ENCODE peak calls at places on chromosomes 1 and 21, in six cellular contexts. H, F, A, L, B and X are unnamed samples.
A peak's percentile ranks its signal among the peaks of the same experiment; 100 is the strongest.

GRCh38 chr1:125119024-125119441 is 3934.3 kb downstream of the SRGAP2C start:
- DNase-seq in H (no peak), F (no peak), A (no peak), L (no peak), B (no peak), X (no peak)

GRCh38 chr1:66446261-66447001 is 87.5 kb upstream of the SGIP1 start:
- DNase-seq in H (peak; percentile 25), F (peak; percentile 72), A (peak; percentile 63), L (peak; percentile 70), B (peak; percentile 80), X (peak; percentile 93)

GRCh38 chr1:72182859-72183258 is 99.5 kb downstream of the NEGR1 start:
- DNase-seq in H (no peak), F (no peak), A (no peak), L (no peak), B (no peak), X (no peak)

GRCh38 chr21:37557261-37557950 is 190.8 kb downstream of the DYRK1A start:
- DNase-seq in H (no peak), F (no peak), A (peak; percentile 91), L (peak; percentile 19), B (no peak), X (peak; percentile 45)

GRCh38 chr21:44789880-44790279 is 11.7 kb downstream of the UBE2G2 start:
- DNase-seq in H (no peak), F (no peak), A (no peak), L (no peak), B (peak; percentile 62), X (peak; percentile 59)

GRCh38 chr21:40054403-40054802 is 187.2 kb downstream of the PCP4 start:
- DNase-seq in H (no peak), F (no peak), A (no peak), L (no peak), B (no peak), X (no peak)

GRCh38 chr1:64248065-64248464 is 44.6 kb downstream of the UBE2U start:
- DNase-seq in H (no peak), F (no peak), A (no peak), L (peak; percentile 59), B (no peak), X (no peak)

GRCh38 chr1:85121744-85122143 is 73.4 kb upstream of the MCOLN3 start:
- DNase-seq in H (no peak), F (no peak), A (no peak), L (no peak), B (peak; percentile 72), X (no peak)

GRCh38 chr1:33653226-33653625 is 180.8 kb downstream of the ZSCAN20 start:
- DNase-seq in H (no peak), F (no peak), A (no peak), L (no peak), B (no peak), X (no peak)

GRCh38 chr1:32810358-32810757 is 6.8 kb downstream of the YARS1 start:
- DNase-seq in H (no peak), F (no peak), A (no peak), L (peak; percentile 73), B (no peak), X (no peak)

GRCh38 chr1:54823670-54824069 is 22.5 kb upstream of the TTC22 start:
- DNase-seq in H (no peak), F (no peak), A (no peak), L (no peak), B (no peak), X (no peak)

GRCh38 chr1:213032651-213033050 is 17.0 kb upstream of the ANGEL2 start:
- DNase-seq in H (no peak), F (no peak), A (no peak), L (no peak), B (no peak), X (no peak)

GRCh38 chr1:233328661-233329498 is 1.4 kb downstream of the MAP3K21 start:
- DNase-seq in H (no peak), F (no peak), A (no peak), L (peak; percentile 35), B (peak; percentile 2), X (no peak)

GRCh38 chr1:27934818-27935549 is at the start of gene SMPDL3B:
- DNase-seq in H (peak; percentile 60), F (peak; percentile 29), A (no peak), L (peak; percentile 94), B (peak; percentile 19), X (no peak)

GRCh38 chr1:87058343-87058649 is 143.9 kb downstream of the HS2ST1 start:
- DNase-seq in H (no peak), F (no peak), A (no peak), L (no peak), B (peak; percentile 57), X (no peak)
- H3K4me2 ChIP-seq in H (no peak overlapping the region), F (no peak overlapping the region), A (peak overlapping the region; percentile 84), L (no peak overlapping the region), B (peak overlapping the region; percentile 70), X (peak overlapping the region; percentile 73)

DNA sequence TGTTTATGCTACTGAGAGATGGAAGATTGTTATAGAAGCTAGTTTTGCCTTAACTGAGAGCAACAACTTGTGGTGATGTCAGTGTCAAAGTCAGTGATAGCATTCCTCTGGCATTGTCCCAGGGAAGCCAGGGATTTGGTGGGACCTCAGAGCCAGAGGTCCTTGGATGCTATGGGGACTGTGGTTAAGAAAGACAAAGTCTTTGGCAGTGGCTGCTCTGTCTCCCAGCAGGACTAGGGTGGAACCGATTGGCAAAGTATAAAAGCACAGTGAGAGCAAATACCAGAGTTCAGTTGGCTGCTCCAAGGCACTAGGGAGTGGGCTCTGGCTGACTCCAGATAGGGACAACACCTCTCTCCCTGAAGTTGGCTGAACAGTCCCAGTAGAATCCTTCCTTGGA is 104.8 kb downstream of the GDAP2 start:
- DNase-seq in H (no peak), F (no peak), A (no peak), L (no peak), B (no peak), X (no peak)
- H3K4me2 ChIP-seq in H (no peak overlapping the region), F (no peak overlapping the region), A (no peak overlapping the region), L (no peak overlapping the region), B (no peak overlapping the region), X (no peak overlapping the region)

DNA sequence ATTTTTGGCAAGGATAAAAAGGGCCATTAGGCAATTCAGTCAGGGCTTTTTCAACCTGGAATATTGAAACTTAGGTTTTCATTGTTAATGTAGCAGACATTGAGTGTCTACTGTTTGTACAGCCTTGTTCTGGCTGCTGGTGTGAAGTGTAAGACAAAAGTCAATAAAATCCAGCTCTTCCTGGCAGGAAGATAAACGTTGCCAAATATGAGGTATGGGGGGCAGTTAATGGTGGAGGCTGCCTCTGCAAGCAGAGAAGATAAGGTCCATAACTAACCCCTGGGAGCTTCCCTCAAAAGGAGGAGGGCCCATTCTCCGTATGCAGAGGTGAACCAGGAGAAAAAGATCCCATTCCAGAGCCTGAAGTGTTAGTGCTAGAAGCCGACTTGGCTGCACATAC is 19.5 kb upstream of the SHE start:
- DNase-seq in H (no peak), F (no peak), A (no peak), L (no peak), B (no peak), X (no peak)
- H3K4me2 ChIP-seq in H (no peak overlapping the region), F (no peak overlapping the region), A (no peak overlapping the region), L (no peak overlapping the region), B (no peak overlapping the region), X (no peak overlapping the region)

GRCh38 chr1:65440322-65440864 is 19.9 kb downstream of the LEPR start:
- DNase-seq in H (no peak), F (no peak), A (no peak), L (no peak), B (no peak), X (no peak)
- H3K4me2 ChIP-seq in H (no peak overlapping the region), F (no peak overlapping the region), A (no peak overlapping the region), L (no peak overlapping the region), B (no peak overlapping the region), X (no peak overlapping the region)

GRCh38 chr1:154730986-154731489 is 123.1 kb upstream of the ADAR start:
- DNase-seq in H (no peak), F (no peak), A (no peak), L (no peak), B (peak; percentile 83), X (no peak)

GRCh38 chr1:154733621-154734020 is 125.6 kb upstream of the ADAR start:
- DNase-seq in H (no peak), F (no peak), A (no peak), L (no peak), B (no peak), X (no peak)

GRCh38 chr1:154736840-154737239 is 128.9 kb upstream of the ADAR start:
- DNase-seq in H (no peak), F (no peak), A (no peak), L (no peak), B (peak; percentile 94), X (no peak)

GRCh38 chr1:154735801-154736163 is 127.8 kb upstream of the ADAR start:
- DNase-seq in H (no peak), F (no peak), A (no peak), L (no peak), B (no peak), X (no peak)

GRCh38 chr1:154735061-154735800 is 127.2 kb upstream of the ADAR start:
- DNase-seq in H (no peak), F (no peak), A (no peak), L (no peak), B (no peak), X (no peak)
- H3K4me2 ChIP-seq in H (no peak overlapping the region), F (no peak overlapping the region), A (no peak overlapping the region), L (no peak overlapping the region), B (no peak overlapping the region), X (no peak overlapping the region)